ENCODE peak calls at places on chromosomes 6 and 20, in nine cellular contexts. X is right atrium auricular region, F is WTC11, O is progenitor cell of endocrine pancreas, H is Caco-2, D is heart left ventricle, R is tibial artery, L is lung, V is mesothelial cell of epicardium. Q is an unnamed sample.

GRCh38 chr6:140485740-140486467 is 1111.5 kb upstream of the CITED2 start:
- DNase-seq in X (no peak), F (no peak), O (no peak), H (no peak), D (no peak), R (peak), L (no peak), V (no peak), Q (no peak)

GRCh38 chr6:132261354-132261753 is 139.9 kb downstream of the MOXD1 start:
- DNase-seq in X (no peak), F (no peak), O (no peak), H (no peak), D (no peak), R (no peak), L (no peak), V (no peak), Q (no peak)

GRCh38 chr6:30311101-30311500 is 15.6 kb upstream of the TRIM39 start:
- DNase-seq in X (no peak), F (no peak), O (no peak), H (no peak), D (no peak), R (no peak), L (no peak), V (no peak), Q (no peak)

GRCh38 chr6:134003542-134003951 is 48.9 kb downstream of the SLC2A12 start:
- DNase-seq in X (no peak), F (no peak), O (no peak), H (no peak), D (no peak), R (no peak), L (no peak), V (no peak), Q (no peak)

GRCh38 chr6:37779902-37780628 is 39.5 kb upstream of the ZFAND3 start:
- DNase-seq in X (no peak), F (no peak), O (no peak), H (no peak), D (no peak), R (no peak), L (no peak), V (no peak), Q (no peak)

GRCh38 chr6:24910331-24910849 is 25.4 kb downstream of the RIPOR2 start:
- DNase-seq in X (no peak), F (peak), O (no peak), H (no peak), D (no peak), R (no peak), L (no peak), V (no peak), Q (no peak)

GRCh38 chr6:107653861-107654394 is 164.0 kb downstream of the SOBP start:
- DNase-seq in X (no peak), F (no peak), O (no peak), H (no peak), D (no peak), R (no peak), L (no peak), V (no peak), Q (no peak)

GRCh38 chr6:83600531-83600930 is 88.2 kb downstream of the PRSS35 start:
- DNase-seq in X (no peak), F (no peak), O (no peak), H (no peak), D (no peak), R (no peak), L (no peak), V (no peak), Q (no peak)

GRCh38 chr6:97440590-97441176 is 157.7 kb upstream of the MMS22L start:
- DNase-seq in X (no peak), F (peak), O (no peak), H (peak), D (no peak), R (no peak), L (no peak), V (no peak), Q (no peak)

GRCh38 chr20:4102381-4102780 is 87.0 kb upstream of the RNF24 start:
- DNase-seq in X (no peak), F (no peak), O (no peak), H (no peak), D (no peak), R (no peak), L (no peak), V (no peak), Q (no peak)

GRCh38 chr6:34465551-34466241 is at the start of gene PACSIN1:
- DNase-seq in X (no peak), F (peak), O (peak), H (peak), D (peak), R (no peak), L (no peak), V (peak), Q (no peak)

DNA sequence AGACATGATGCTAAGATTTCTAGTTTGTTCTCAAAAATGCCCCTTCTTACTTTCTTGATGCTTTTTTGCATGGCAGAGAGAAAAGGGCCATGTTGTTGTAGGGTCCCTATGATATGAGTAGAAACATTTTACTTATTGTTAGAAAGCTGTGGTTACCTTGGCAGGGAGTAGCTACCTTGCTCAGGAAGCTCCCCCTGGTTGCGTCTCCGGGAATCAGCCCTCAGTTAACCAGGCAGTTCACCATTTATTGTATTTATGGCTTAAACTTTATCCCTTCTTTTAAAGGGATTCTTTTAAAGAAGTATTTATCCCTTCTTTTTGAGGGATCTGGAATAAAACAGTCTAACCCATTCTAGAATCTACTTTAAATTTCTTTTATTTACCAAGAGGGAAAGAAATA is 113.9 kb upstream of the PROKR2 start:
- DNase-seq in X (no peak), F (no peak), O (no peak), H (no peak), D (no peak), R (no peak), L (no peak), V (no peak), Q (no peak)
- TF ChIP-seq CTCF in X (no peak), F (no peak), O (no peak), H (peak), D (no peak), R (no peak), L (no peak), V (no peak), Q (no peak)

DNA sequence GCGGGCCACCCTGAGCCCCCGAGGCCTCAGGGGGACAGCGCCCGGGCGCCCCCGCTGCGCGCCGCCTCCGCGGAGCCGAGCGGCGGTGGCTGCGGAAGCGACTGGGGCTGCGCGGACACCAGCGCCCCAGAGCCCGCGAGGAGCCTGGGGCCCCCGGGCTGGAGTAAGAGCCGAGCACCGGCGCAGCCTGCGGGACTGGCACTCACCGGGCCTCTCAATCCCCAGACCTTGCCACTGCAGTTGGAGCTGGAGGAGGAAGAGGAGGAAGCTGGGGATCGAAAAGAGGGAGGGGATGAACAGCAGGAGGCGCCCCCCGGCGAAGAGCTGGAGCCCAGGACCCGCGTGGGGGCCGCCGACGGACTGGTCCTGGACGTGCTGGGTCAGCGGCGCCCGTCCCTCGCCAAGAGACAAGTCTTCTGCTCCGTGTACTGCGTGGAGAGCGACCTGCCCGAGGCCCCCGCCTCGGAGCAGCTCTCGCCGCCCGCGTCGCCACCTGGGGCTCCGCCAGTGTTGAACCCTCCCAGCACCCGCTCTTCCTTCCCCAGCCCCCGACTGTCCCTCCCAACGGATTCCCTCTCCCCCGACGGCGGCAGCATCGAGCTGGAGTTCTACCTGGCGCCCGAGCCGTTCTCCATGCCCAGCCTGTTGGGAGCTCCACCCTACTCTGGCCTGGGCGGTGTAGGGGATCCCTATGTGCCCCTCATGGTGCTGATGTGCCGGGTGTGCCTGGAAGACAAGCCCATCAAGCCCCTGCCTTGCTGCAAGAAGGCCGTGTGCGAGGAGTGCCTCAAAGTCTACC is 579 bp downstream of the RNF217 start:
- DNase-seq in X (no peak), F (peak), O (peak), H (no peak), D (peak), R (peak), L (peak), V (peak), Q (no peak)
- TF ChIP-seq CTCF in X (no peak), F (no peak), O (peak), H (no peak), D (peak), R (no peak), L (no peak), V (no peak), Q (no peak)

DNA sequence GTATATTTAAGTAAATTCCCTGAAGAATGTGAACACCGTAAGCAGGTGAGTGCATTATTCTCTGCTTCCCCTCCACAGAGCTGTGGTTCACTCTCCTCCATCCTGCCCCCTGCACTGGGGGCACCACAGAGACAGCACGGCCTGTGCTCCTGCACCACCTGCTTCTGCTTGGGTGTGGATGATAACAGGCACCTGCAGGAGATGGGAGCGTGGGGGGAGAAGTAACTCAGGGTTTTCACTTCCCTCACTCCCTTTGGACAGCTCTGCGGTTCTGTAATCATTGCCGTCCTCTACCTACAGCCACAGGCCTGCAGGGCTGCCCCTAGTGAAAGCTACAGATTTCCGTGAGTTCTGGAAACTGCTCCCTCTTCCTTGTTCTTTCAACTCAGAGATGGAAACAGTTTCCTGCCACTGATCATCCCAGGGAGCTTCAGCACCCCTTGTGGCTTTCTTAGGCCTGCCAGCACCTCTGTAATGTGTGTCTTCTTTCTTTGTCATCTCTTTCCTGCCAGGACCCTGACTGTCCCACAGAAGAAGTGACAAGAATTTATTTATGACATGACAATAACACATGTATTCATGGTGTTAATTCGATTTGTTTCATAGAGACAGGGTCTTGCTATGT is 21.3 kb upstream of the MICB start:
- DNase-seq in X (no peak), F (no peak), O (no peak), H (no peak), D (no peak), R (no peak), L (no peak), V (no peak), Q (no peak)
- TF ChIP-seq CTCF in X (no peak), F (no peak), O (no peak), H (peak), D (no peak), R (no peak), L (no peak), V (no peak), Q (no peak)

GRCh38 chr20:46545827-46546138 is 4.7 kb downstream of the OCSTAMP start:
- DNase-seq in X (no peak), F (no peak), O (no peak), H (no peak), D (no peak), R (no peak), L (no peak), V (no peak), Q (no peak)

GRCh38 chr20:46543959-46544358 is 6.5 kb downstream of the OCSTAMP start:
- DNase-seq in X (no peak), F (no peak), O (no peak), H (no peak), D (no peak), R (no peak), L (no peak), V (no peak), Q (no peak)

GRCh38 chr20:46545077-46545826 is 5.2 kb downstream of the OCSTAMP start:
- DNase-seq in X (no peak), F (no peak), O (no peak), H (no peak), D (no peak), R (no peak), L (no peak), V (no peak), Q (no peak)

GRCh38 chr20:46543033-46543432 is 7.4 kb downstream of the OCSTAMP start:
- DNase-seq in X (no peak), F (no peak), O (no peak), H (no peak), D (no peak), R (no peak), L (no peak), V (no peak), Q (no peak)

GRCh38 chr20:46544576-46544975 is 5.9 kb downstream of the OCSTAMP start:
- DNase-seq in X (no peak), F (no peak), O (no peak), H (no peak), D (no peak), R (no peak), L (no peak), V (no peak), Q (no peak)
- TF ChIP-seq CTCF in X (no peak), F (no peak), O (no peak), H (no peak), D (peak), R (no peak), L (no peak), V (no peak), Q (no peak)

GRCh38 chr6:39389372-39389767 is 66.9 kb upstream of the KCNK16 start:
- DNase-seq in X (no peak), F (no peak), O (no peak), H (no peak), D (no peak), R (no peak), L (no peak), V (no peak), Q (no peak)
- TF ChIP-seq CTCF in X (no peak), F (peak), O (peak), H (no peak), D (peak), R (no peak), L (no peak), V (no peak), Q (no peak)

DNA sequence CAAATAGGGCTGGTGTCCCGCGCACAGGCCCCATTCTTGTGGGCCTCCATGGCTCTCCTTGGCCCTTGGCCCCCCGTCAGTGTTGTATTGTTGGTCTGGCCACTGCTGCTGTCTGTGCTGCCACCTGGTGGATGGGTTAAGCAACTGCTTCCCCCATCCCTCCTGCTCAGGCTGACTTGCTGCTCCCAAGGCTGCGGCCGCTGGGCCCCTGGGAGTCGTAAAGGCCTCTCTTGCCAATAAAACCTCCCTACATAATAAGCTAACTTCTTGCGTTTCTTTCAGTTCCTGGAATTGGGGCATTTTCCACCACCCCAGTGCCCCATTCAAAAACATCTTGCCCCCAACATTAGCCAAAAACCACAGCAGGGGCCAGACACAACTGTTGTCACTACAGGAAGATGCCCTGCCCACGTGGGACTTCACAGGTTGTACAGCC is 27.1 kb downstream of the CD83 start:
- DNase-seq in X (peak), F (peak), O (peak), H (peak), D (peak), R (peak), L (peak), V (peak), Q (peak)
- TF ChIP-seq CTCF in X (peak), F (peak), O (peak), H (peak), D (peak), R (peak), L (peak), V (peak), Q (peak)

DNA sequence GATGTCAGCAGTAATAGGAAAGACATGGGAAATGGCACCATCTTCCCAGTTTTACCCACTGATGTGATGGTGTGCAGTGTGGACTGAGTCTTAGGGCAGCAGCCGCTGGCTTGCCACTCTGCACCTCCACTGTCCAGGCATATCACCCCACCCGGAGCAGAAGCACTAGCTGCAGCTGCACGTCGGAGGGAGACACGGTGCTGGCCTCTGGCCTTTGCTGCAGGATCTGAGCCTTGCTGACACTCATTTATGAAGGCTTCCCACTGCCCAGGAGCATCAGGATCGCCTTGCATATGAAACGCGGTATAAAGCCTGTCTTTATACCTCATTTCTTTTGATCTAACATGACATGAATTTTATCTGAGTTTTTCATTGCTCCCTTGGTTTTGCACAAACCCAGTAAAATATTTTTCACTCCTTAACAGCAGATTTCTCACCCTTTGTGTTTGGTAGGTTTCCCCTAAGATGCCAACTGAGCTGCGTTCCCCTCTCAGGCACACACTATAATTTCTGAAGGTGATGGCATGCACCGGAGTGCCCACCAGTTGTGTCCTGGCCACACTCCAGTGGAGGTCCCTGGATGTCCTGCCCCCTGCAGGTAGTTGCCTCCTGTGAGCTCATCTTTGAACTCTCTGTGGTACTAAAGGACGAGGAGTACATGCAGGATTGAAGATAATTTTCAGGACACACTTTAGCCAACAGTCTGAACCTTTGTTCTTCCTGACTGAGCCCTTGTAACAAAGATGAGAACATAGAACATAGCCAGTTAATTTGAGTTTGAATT is 8.9 kb upstream of the EXOC2 start:
- DNase-seq in X (no peak), F (peak), O (no peak), H (no peak), D (no peak), R (no peak), L (no peak), V (no peak), Q (no peak)
- TF ChIP-seq CTCF in X (no peak), F (no peak), O (peak), H (peak), D (no peak), R (no peak), L (no peak), V (no peak), Q (no peak)

GRCh38 chr6:54993294-54993693 is 146.7 kb downstream of the FAM83B start:
- DNase-seq in X (no peak), F (no peak), O (no peak), H (no peak), D (no peak), R (no peak), L (no peak), V (no peak), Q (no peak)

GRCh38 chr6:54990001-54990400 is 143.4 kb downstream of the FAM83B start:
- DNase-seq in X (no peak), F (no peak), O (no peak), H (no peak), D (no peak), R (no peak), L (no peak), V (no peak), Q (no peak)

GRCh38 chr6:54993948-54994347 is 147.4 kb downstream of the FAM83B start:
- DNase-seq in X (no peak), F (no peak), O (no peak), H (no peak), D (no peak), R (no peak), L (no peak), V (no peak), Q (no peak)

GRCh38 chr6:54991761-54992330 is 145.3 kb downstream of the FAM83B start:
- DNase-seq in X (no peak), F (no peak), O (no peak), H (no peak), D (no peak), R (no peak), L (no peak), V (no peak), Q (no peak)

DNA sequence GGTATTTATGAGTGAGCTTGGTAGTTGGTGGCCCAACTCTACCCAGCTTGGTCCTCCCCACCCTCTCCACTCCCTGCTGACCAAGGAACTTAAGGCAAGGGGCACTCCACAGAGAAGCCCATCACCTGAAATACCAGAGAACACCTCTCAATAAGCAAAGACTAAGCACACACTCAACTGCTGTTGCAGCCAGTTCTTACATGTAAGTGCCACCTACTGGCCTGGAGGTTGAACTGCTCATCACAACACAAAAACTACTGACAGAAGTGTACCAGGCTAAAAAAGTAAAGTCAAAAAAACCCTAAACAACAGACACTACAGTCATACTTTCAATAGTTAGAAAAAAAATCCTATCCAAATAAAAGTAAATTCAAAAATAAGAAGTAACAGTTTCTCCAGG is 146.2 kb downstream of the FAM83B start:
- DNase-seq in X (no peak), F (peak), O (no peak), H (no peak), D (no peak), R (no peak), L (no peak), V (no peak), Q (no peak)
- TF ChIP-seq CTCF in X (no peak), F (peak), O (peak), H (peak), D (no peak), R (no peak), L (no peak), V (no peak), Q (no peak)

GRCh38 chr6:17017416-17017815 is 84.4 kb upstream of the STMND1 start:
- DNase-seq in X (no peak), F (no peak), O (no peak), H (no peak), D (no peak), R (no peak), L (no peak), V (no peak), Q (no peak)

GRCh38 chr6:17015144-17015543 is 86.7 kb upstream of the STMND1 start:
- DNase-seq in X (no peak), F (no peak), O (no peak), H (no peak), D (no peak), R (no peak), L (no peak), V (no peak), Q (no peak)

GRCh38 chr6:17018425-17018824 is 83.4 kb upstream of the STMND1 start:
- DNase-seq in X (no peak), F (no peak), O (no peak), H (no peak), D (no peak), R (no peak), L (no peak), V (no peak), Q (no peak)

GRCh38 chr6:17013701-17014100 is 88.1 kb upstream of the STMND1 start:
- DNase-seq in X (no peak), F (no peak), O (no peak), H (no peak), D (no peak), R (no peak), L (no peak), V (no peak), Q (no peak)

GRCh38 chr6:17015551-17016381 is 86.1 kb upstream of the STMND1 start:
- DNase-seq in X (no peak), F (peak), O (no peak), H (no peak), D (peak), R (peak), L (peak), V (no peak), Q (peak)
- TF ChIP-seq CTCF in X (no peak), F (no peak), O (no peak), H (no peak), D (no peak), R (no peak), L (no peak), V (no peak), Q (no peak)

Q was measured in activated B cell treated with CpG ODN at 0.5 μM for 24 hours.